ENCODE peak calls at places on chromosomes 13 and 19, in five cellular contexts. H is GM06990, G is right lobe of liver, P is upper lobe of left lung, E is BE2C. R is an unnamed sample. For H3K36me3, the result is how much of the 10 kb centered on the place peaks cover.

GRCh38 chr19:18510216-18510615 is 11.7 kb downstream of the ELL start:
- DNase-seq in E (no peak), P (no peak), H (no peak), G (no peak), R (no peak)

GRCh38 chr19:2983351-2984195 is 6.2 kb downstream of the TLE6 start:
- DNase-seq in P (no peak), H (no peak), E (peak), G (peak), R (peak)

GRCh38 chr19:18577365-18577914 is 5.8 kb downstream of the UBA52 start:
- DNase-seq in G (no peak), H (no peak), P (no peak), E (no peak), R (no peak)

GRCh38 chr13:90968510-90968909 is 379.0 kb upstream of the MIR17HG start:
- DNase-seq in G (no peak), E (peak), H (no peak), P (no peak), R (no peak)

GRCh38 chr13:33611016-33611805 is 206.7 kb upstream of the RFC3 start:
- DNase-seq in E (no peak), G (peak), P (no peak), H (no peak), R (peak)

GRCh38 chr13:26095338-26095737 is 43.5 kb upstream of the SHISA2 start:
- DNase-seq in G (no peak), P (no peak), H (no peak), E (no peak), R (no peak)

GRCh38 chr19:13892885-13893284 is 13.0 kb downstream of the BRME1 start:
- DNase-seq in H (no peak), P (no peak), E (no peak), G (no peak), R (no peak)

GRCh38 chr19:38964738-38965137 is 10.8 kb downstream of the FBXO17 start:
- DNase-seq in G (no peak), P (no peak), E (no peak), H (no peak), R (no peak)

GRCh38 chr19:14505488-14506239 is 9.7 kb upstream of the GIPC1 start:
- DNase-seq in H (no peak), E (peak), P (peak), G (peak), R (no peak)

GRCh38 chr13:112819816-112820215 is 130.0 kb downstream of the ATP11A start:
- DNase-seq in P (no peak), G (no peak), E (no peak), H (no peak), R (no peak)

GRCh38 chr13:99285432-99286182 is 21.6 kb downstream of the GPR183 start:
- DNase-seq in H (no peak), E (no peak), G (peak), P (no peak), R (no peak)

DNA sequence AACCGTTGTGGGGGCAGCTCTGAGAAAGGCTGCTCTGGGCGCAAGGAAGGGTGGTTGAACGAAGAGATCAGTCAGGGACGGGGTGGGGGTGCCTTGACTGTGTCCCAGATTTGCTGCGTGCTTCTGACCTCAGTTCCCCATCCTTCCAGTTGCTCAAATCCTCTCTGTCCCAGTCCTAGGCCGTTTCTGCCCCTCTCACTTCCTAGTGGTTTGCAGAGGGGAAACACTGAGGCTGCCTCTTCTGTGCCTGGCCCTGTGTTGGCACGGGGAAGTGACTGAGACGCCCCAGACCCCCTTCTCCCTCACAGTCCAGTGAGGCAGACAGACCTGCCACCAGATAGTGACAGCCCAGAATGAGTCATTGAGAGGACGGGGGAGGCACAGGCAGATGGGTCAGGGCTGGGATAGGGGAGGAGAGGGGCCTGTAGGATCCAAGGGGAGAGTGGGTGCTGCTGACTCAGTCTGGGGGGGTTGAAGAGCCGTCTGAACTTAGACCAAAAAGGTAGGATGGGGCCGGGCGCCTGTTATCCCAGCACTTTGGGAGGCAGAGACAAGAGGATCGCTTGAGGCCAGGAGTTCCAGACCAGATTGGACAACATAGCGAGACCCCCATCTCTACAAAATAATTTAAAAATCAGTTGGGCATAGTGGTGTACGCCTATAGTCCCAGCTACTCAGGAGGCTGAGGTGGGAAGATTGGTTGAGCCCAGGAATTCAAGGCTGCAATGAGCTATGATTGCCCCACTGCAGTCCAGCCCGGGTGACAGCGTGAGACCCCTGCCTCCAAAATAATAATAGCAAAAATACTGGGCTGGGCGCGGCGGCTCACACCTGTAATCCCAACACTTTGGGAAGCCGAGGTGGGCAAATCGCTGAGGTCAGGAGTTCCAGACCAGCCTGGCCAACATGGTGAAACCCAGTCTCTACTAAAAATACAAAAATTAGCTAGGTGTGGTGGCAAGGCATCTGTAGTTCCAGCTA is 26.4 kb downstream of the NUMBL start:
- DNase-seq in H (no peak), P (no peak), E (peak), G (no peak), R (no peak)
- H3K4me3 ChIP-seq in H (peak), P (no peak), E (peak), G (peak), R (peak)

DNA sequence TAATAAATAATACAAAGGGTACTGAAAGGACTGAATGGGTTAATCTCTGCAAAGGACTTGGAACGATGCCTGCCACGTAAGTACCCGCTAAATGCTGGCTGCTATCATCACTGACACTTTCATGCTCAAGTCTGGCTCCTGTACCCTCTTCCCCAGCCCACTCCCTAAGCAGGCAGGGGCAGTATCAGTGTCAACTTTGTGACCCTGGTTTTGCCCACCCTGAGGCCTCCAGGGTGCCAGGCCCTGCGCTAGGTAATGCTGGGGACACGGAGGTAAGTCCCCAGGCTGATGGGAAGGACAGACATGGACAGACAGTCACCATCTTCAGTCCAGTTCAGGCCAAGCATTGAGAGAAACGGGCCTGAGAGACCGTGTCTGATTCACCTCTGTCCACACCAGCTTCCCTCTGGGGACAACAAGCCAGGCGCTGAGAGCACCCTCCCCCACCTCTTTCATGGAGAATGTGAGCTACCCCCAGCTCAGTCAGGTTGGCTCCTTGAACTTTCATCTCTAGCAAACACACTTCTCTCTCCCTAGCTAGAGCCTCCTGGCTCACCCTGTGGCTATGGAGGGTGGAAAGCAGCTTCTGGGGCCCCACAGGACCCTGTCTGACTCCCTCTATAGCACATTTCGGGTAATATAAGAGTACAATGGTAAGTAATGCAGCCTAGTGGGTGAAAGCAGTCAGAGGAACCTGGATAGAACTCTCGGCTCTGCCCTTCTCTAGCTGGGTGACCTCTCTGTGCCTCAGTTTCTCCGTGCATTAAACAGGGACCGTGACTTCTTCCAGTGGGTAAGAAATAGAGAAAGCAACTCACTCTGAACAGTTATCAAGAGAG is 758 bp downstream of the ETFB start:
- DNase-seq in P (no peak), E (peak), G (peak), H (no peak), R (peak)
- TF ChIP-seq CTCF in P (no peak), E (peak), G (no peak), H (no peak), R (no peak)

DNA sequence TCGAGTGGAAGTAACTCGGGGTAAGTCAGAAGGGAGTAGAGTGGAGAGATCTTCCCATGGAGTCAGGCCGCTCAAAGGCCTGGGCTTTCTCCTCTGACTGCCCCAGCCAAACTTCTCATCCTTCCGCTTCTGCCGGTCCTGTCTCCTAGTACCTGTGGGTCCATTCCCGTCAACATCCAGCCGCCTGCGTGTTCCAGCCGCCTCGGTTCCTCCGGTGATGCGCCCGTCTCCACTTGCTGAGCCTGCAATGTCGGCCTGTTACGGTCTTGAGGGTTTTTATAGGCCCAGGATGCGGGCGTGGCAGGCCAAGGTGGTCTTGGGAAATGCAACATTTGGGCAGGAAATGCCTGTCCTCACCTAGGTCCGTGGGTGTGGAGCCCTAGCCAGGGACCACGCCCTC is 38.3 kb downstream of the RASL11A start:
- DNase-seq in E (no peak), H (no peak), P (peak), G (no peak), R (no peak)
- H3K36me3 ChIP-seq in E (under half), H (under half), P (under half), G (under half), R (under half)

DNA sequence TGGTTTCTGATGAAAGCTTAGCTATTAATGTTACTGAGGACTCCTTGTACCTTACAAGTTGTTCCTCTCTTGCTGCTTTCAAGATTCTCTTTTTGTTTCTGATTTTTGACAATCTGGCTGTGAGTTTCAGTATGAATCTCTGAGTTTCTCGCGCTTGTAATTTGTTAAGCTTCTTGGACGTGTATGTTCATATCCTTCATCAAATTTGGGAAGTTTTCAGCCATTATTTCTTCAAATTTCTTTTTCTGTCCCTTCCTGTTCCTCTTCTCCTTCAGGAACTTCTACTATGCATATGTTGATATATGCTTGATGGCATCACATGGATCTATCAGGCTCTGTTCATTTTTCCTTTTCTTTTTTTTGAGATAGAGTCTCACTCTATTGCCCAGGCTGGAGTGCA is 5.6 kb upstream of the URI1 start:
- DNase-seq in H (no peak), P (no peak), G (no peak), E (no peak), R (no peak)
- H3K4me3 ChIP-seq in H (no peak), P (no peak), G (no peak), E (no peak), R (no peak)

DNA sequence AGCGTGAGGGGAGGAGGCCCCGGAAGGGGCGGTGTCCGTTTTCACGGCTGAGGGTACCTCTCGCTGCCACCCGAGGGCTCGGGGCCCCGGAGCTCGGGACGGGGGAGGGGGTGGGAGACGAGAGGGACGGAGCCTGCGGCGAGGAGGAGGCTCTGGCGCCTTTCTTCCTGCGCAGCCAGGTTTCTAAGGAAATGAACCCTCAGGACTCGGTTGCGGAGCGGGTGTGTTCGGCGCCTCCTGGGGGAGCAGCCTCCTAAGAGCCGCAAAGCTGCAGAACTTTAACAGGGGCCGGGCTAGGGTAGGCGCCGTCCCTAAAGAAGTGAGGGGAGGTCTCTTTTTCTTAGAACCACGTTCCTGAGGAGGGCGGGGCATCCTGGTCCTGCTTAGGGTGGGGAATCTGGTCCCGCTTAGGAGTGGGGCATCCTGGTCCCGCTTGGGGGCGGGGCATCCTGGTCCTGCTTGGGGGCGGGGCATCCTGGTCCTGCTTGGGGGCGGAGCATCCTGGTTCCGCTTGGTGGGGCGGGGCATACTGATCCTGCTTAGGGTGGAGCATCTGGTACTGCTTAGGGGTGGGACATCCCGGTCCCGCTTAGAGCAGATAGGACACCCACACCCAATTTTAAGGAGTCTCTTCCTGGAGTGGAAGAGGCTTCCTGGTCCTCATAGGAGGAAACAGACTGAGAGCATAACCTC is 6.2 kb downstream of the SYT5 start:
- DNase-seq in H (peak), E (peak), G (peak), P (peak), R (no peak)
- TF ChIP-seq CTCF in H (no peak), E (peak), G (no peak), P (no peak), R (no peak)

GRCh38 chr19:41327499-41328156 is 17.7 kb downstream of the CCDC97 start:
- DNase-seq in P (peak), E (peak), G (peak), H (peak), R (no peak)
- H3K36me3 ChIP-seq in P (under half), E (under half), G (under half), H (under half), R (under half)

GRCh38 chr19:46953955-46954501 is 65.6 kb upstream of the NPAS1 start:
- DNase-seq in P (no peak), G (no peak), E (no peak), H (no peak), R (no peak)
- H3K4me3 ChIP-seq in P (no peak), G (no peak), E (no peak), H (no peak), R (no peak)

DNA sequence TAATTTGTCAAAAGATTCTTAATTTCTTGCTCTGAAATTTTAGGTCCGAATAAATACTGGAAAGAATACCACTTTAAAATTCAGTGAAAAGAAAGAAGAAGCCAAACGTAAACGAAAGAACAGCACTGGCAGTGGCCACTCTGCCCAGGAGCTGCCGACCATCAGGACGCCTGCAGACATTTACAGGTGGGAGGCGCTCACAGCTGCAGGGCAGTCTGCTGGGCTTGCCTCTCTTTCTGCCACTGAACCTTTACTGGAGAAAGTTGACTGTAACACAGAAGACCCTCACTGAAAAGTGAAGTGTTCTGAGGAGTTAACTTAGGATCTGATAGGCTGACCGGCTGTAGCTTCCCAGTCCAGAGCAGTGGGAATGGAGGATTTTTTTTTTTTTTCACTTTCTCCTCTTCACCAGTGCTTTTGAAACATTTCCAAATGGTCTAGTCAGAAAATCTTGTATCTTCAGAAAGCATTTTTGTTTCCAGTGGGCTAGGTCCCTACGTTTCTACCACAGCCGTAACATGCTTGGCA is 69.1 kb downstream of the URI1 start:
- DNase-seq in G (no peak), E (peak), H (no peak), P (no peak), R (no peak)
- TF ChIP-seq CTCF in G (no peak), E (peak), H (no peak), P (no peak), R (no peak)

R was measured in tibial nerve.